ENCODE peak calls at places on chromosomes 3 and 15, in ten cellular contexts. One of them, this sample, is unnamed.

GRCh38 chr3:21174461-21174860 is 576.5 kb downstream of the ZNF385D start:
- DNase-seq in activated CD4-positive, alpha-beta T cell treated with anti-CD3 and anti-CD28 coated beads, Interleukin-2, amount 50 U/mL, for 4 hours: no peak
- DNase-seq in ecto neural progenitor cell: no peak
- DNase-seq in HS-5: peak
- DNase-seq in neuronal stem cell: no peak
- DNase-seq in osteocyte: no peak
- DNase-seq in stimulated activated CD4-positive, alpha-beta T cell treated with anti-CD3 and anti-CD28 coated beads, Interleukin-12 subunit alpha, Interleukin-12 subunit beta, amount 100 ng/mL, for 4 hours: no peak
- DNase-seq in GF-D8: no peak
- DNase-seq in GM06990: no peak
- DNase-seq in NCI-H146: no peak
- DNase-seq in this sample: no peak

GRCh38 chr15:67776600-67776999 is 48.7 kb upstream of the SKOR1 start:
- DNase-seq in activated CD4-positive, alpha-beta T cell treated with anti-CD3 and anti-CD28 coated beads, Interleukin-2, amount 50 U/mL, for 4 hours: no peak
- DNase-seq in ecto neural progenitor cell: no peak
- DNase-seq in HS-5: peak
- DNase-seq in neuronal stem cell: no peak
- DNase-seq in osteocyte: no peak
- DNase-seq in stimulated activated CD4-positive, alpha-beta T cell treated with anti-CD3 and anti-CD28 coated beads, Interleukin-12 subunit alpha, Interleukin-12 subunit beta, amount 100 ng/mL, for 4 hours: no peak
- DNase-seq in GF-D8: no peak
- DNase-seq in GM06990: no peak
- DNase-seq in NCI-H146: no peak
- DNase-seq in this sample: no peak

GRCh38 chr15:68642491-68642845 is 63.7 kb downstream of the CORO2B start:
- DNase-seq in activated CD4-positive, alpha-beta T cell treated with anti-CD3 and anti-CD28 coated beads, Interleukin-2, amount 50 U/mL, for 4 hours: no peak
- DNase-seq in ecto neural progenitor cell: no peak
- DNase-seq in HS-5: no peak
- DNase-seq in neuronal stem cell: no peak
- DNase-seq in osteocyte: no peak
- DNase-seq in stimulated activated CD4-positive, alpha-beta T cell treated with anti-CD3 and anti-CD28 coated beads, Interleukin-12 subunit alpha, Interleukin-12 subunit beta, amount 100 ng/mL, for 4 hours: no peak
- DNase-seq in GF-D8: no peak
- DNase-seq in GM06990: no peak
- DNase-seq in NCI-H146: no peak
- DNase-seq in this sample: no peak

GRCh38 chr15:25635190-25635589 is 196.4 kb upstream of the UBE3A start:
- DNase-seq in activated CD4-positive, alpha-beta T cell treated with anti-CD3 and anti-CD28 coated beads, Interleukin-2, amount 50 U/mL, for 4 hours: no peak
- DNase-seq in ecto neural progenitor cell: no peak
- DNase-seq in HS-5: no peak
- DNase-seq in neuronal stem cell: no peak
- DNase-seq in osteocyte: no peak
- DNase-seq in stimulated activated CD4-positive, alpha-beta T cell treated with anti-CD3 and anti-CD28 coated beads, Interleukin-12 subunit alpha, Interleukin-12 subunit beta, amount 100 ng/mL, for 4 hours: no peak
- DNase-seq in GF-D8: no peak
- DNase-seq in GM06990: no peak
- DNase-seq in NCI-H146: no peak
- DNase-seq in this sample: no peak

GRCh38 chr3:27105904-27106303 is 263.3 kb downstream of the NEK10 start:
- DNase-seq in activated CD4-positive, alpha-beta T cell treated with anti-CD3 and anti-CD28 coated beads, Interleukin-2, amount 50 U/mL, for 4 hours: no peak
- DNase-seq in ecto neural progenitor cell: peak
- DNase-seq in HS-5: no peak
- DNase-seq in neuronal stem cell: no peak
- DNase-seq in osteocyte: no peak
- DNase-seq in stimulated activated CD4-positive, alpha-beta T cell treated with anti-CD3 and anti-CD28 coated beads, Interleukin-12 subunit alpha, Interleukin-12 subunit beta, amount 100 ng/mL, for 4 hours: no peak
- DNase-seq in GF-D8: no peak
- DNase-seq in GM06990: no peak
- DNase-seq in NCI-H146: peak
- DNase-seq in this sample: peak

GRCh38 chr3:101266566-101266965 is 53.8 kb downstream of the IMPG2 start:
- DNase-seq in activated CD4-positive, alpha-beta T cell treated with anti-CD3 and anti-CD28 coated beads, Interleukin-2, amount 50 U/mL, for 4 hours: no peak
- DNase-seq in ecto neural progenitor cell: no peak
- DNase-seq in HS-5: no peak
- DNase-seq in neuronal stem cell: no peak
- DNase-seq in osteocyte: no peak
- DNase-seq in stimulated activated CD4-positive, alpha-beta T cell treated with anti-CD3 and anti-CD28 coated beads, Interleukin-12 subunit alpha, Interleukin-12 subunit beta, amount 100 ng/mL, for 4 hours: no peak
- DNase-seq in GF-D8: no peak
- DNase-seq in GM06990: no peak
- DNase-seq in NCI-H146: no peak
- DNase-seq in this sample: no peak

GRCh38 chr15:95323798-95324197 is 1006.7 kb upstream of the NR2F2 start:
- DNase-seq in activated CD4-positive, alpha-beta T cell treated with anti-CD3 and anti-CD28 coated beads, Interleukin-2, amount 50 U/mL, for 4 hours: no peak
- DNase-seq in ecto neural progenitor cell: no peak
- DNase-seq in HS-5: no peak
- DNase-seq in neuronal stem cell: no peak
- DNase-seq in osteocyte: no peak
- DNase-seq in stimulated activated CD4-positive, alpha-beta T cell treated with anti-CD3 and anti-CD28 coated beads, Interleukin-12 subunit alpha, Interleukin-12 subunit beta, amount 100 ng/mL, for 4 hours: no peak
- DNase-seq in GF-D8: no peak
- DNase-seq in GM06990: no peak
- DNase-seq in NCI-H146: no peak
- DNase-seq in this sample: no peak

GRCh38 chr15:86082619-86083377 is 3.1 kb downstream of the AGBL1 start:
- DNase-seq in activated CD4-positive, alpha-beta T cell treated with anti-CD3 and anti-CD28 coated beads, Interleukin-2, amount 50 U/mL, for 4 hours: no peak
- DNase-seq in ecto neural progenitor cell: no peak
- DNase-seq in HS-5: no peak
- DNase-seq in neuronal stem cell: no peak
- DNase-seq in osteocyte: no peak
- DNase-seq in stimulated activated CD4-positive, alpha-beta T cell treated with anti-CD3 and anti-CD28 coated beads, Interleukin-12 subunit alpha, Interleukin-12 subunit beta, amount 100 ng/mL, for 4 hours: no peak
- DNase-seq in GF-D8: no peak
- DNase-seq in GM06990: no peak
- DNase-seq in NCI-H146: no peak
- DNase-seq in this sample: no peak

GRCh38 chr15:41971089-41971892 is 1.1 kb downstream of the EHD4 start:
- DNase-seq in activated CD4-positive, alpha-beta T cell treated with anti-CD3 and anti-CD28 coated beads, Interleukin-2, amount 50 U/mL, for 4 hours: peak
- DNase-seq in ecto neural progenitor cell: no peak
- DNase-seq in HS-5: peak
- DNase-seq in neuronal stem cell: peak
- DNase-seq in osteocyte: no peak
- DNase-seq in stimulated activated CD4-positive, alpha-beta T cell treated with anti-CD3 and anti-CD28 coated beads, Interleukin-12 subunit alpha, Interleukin-12 subunit beta, amount 100 ng/mL, for 4 hours: peak
- DNase-seq in GF-D8: no peak
- DNase-seq in GM06990: peak
- DNase-seq in NCI-H146: peak
- DNase-seq in this sample: peak

GRCh38 chr15:74531144-74531811 is 9.7 kb upstream of the ARID3B start:
- DNase-seq in activated CD4-positive, alpha-beta T cell treated with anti-CD3 and anti-CD28 coated beads, Interleukin-2, amount 50 U/mL, for 4 hours: no peak
- DNase-seq in ecto neural progenitor cell: no peak
- DNase-seq in HS-5: peak
- DNase-seq in neuronal stem cell: no peak
- DNase-seq in osteocyte: no peak
- DNase-seq in stimulated activated CD4-positive, alpha-beta T cell treated with anti-CD3 and anti-CD28 coated beads, Interleukin-12 subunit alpha, Interleukin-12 subunit beta, amount 100 ng/mL, for 4 hours: no peak
- DNase-seq in GF-D8: no peak
- DNase-seq in GM06990: no peak
- DNase-seq in NCI-H146: no peak
- DNase-seq in this sample: no peak

GRCh38 chr3:42036483-42036823 is 54.7 kb upstream of the TRAK1 start:
- DNase-seq in activated CD4-positive, alpha-beta T cell treated with anti-CD3 and anti-CD28 coated beads, Interleukin-2, amount 50 U/mL, for 4 hours: no peak
- DNase-seq in ecto neural progenitor cell: no peak
- DNase-seq in HS-5: peak
- DNase-seq in neuronal stem cell: no peak
- DNase-seq in osteocyte: no peak
- DNase-seq in stimulated activated CD4-positive, alpha-beta T cell treated with anti-CD3 and anti-CD28 coated beads, Interleukin-12 subunit alpha, Interleukin-12 subunit beta, amount 100 ng/mL, for 4 hours: no peak
- DNase-seq in GF-D8: no peak
- DNase-seq in GM06990: no peak
- DNase-seq in NCI-H146: no peak
- DNase-seq in this sample: no peak

GRCh38 chr15:100049483-100049882 is 292.3 kb downstream of the ADAMTS17 start:
- DNase-seq in activated CD4-positive, alpha-beta T cell treated with anti-CD3 and anti-CD28 coated beads, Interleukin-2, amount 50 U/mL, for 4 hours: no peak
- DNase-seq in ecto neural progenitor cell: no peak
- DNase-seq in HS-5: no peak
- DNase-seq in neuronal stem cell: no peak
- DNase-seq in osteocyte: peak
- DNase-seq in stimulated activated CD4-positive, alpha-beta T cell treated with anti-CD3 and anti-CD28 coated beads, Interleukin-12 subunit alpha, Interleukin-12 subunit beta, amount 100 ng/mL, for 4 hours: no peak
- DNase-seq in GF-D8: no peak
- DNase-seq in GM06990: no peak
- DNase-seq in NCI-H146: no peak
- DNase-seq in this sample: no peak

GRCh38 chr3:9247361-9248231 is 1.9 kb downstream of the SRGAP3 start:
- DNase-seq in activated CD4-positive, alpha-beta T cell treated with anti-CD3 and anti-CD28 coated beads, Interleukin-2, amount 50 U/mL, for 4 hours: no peak
- DNase-seq in ecto neural progenitor cell: peak
- DNase-seq in HS-5: no peak
- DNase-seq in neuronal stem cell: no peak
- DNase-seq in osteocyte: no peak
- DNase-seq in stimulated activated CD4-positive, alpha-beta T cell treated with anti-CD3 and anti-CD28 coated beads, Interleukin-12 subunit alpha, Interleukin-12 subunit beta, amount 100 ng/mL, for 4 hours: no peak
- DNase-seq in GF-D8: no peak
- DNase-seq in GM06990: no peak
- DNase-seq in NCI-H146: peak
- DNase-seq in this sample: no peak

GRCh38 chr3:138068579-138069174 is 46.7 kb downstream of the DZIP1L start:
- DNase-seq in activated CD4-positive, alpha-beta T cell treated with anti-CD3 and anti-CD28 coated beads, Interleukin-2, amount 50 U/mL, for 4 hours: peak
- DNase-seq in ecto neural progenitor cell: peak
- DNase-seq in HS-5: peak
- DNase-seq in neuronal stem cell: peak
- DNase-seq in osteocyte: peak
- DNase-seq in stimulated activated CD4-positive, alpha-beta T cell treated with anti-CD3 and anti-CD28 coated beads, Interleukin-12 subunit alpha, Interleukin-12 subunit beta, amount 100 ng/mL, for 4 hours: peak
- DNase-seq in GF-D8: peak
- DNase-seq in GM06990: peak
- DNase-seq in NCI-H146: peak
- DNase-seq in this sample: peak

GRCh38 chr3:100044369-100044768 is 69.9 kb downstream of the FILIP1L start:
- DNase-seq in activated CD4-positive, alpha-beta T cell treated with anti-CD3 and anti-CD28 coated beads, Interleukin-2, amount 50 U/mL, for 4 hours: no peak
- DNase-seq in ecto neural progenitor cell: no peak
- DNase-seq in HS-5: no peak
- DNase-seq in neuronal stem cell: no peak
- DNase-seq in osteocyte: no peak
- DNase-seq in stimulated activated CD4-positive, alpha-beta T cell treated with anti-CD3 and anti-CD28 coated beads, Interleukin-12 subunit alpha, Interleukin-12 subunit beta, amount 100 ng/mL, for 4 hours: no peak
- DNase-seq in GF-D8: peak
- DNase-seq in GM06990: peak
- DNase-seq in NCI-H146: no peak
- DNase-seq in this sample: no peak

GRCh38 chr15:34239151-34239761 is 14.4 kb downstream of the EMC4 start:
- DNase-seq in activated CD4-positive, alpha-beta T cell treated with anti-CD3 and anti-CD28 coated beads, Interleukin-2, amount 50 U/mL, for 4 hours: no peak
- DNase-seq in ecto neural progenitor cell: no peak
- DNase-seq in HS-5: peak
- DNase-seq in neuronal stem cell: no peak
- DNase-seq in osteocyte: no peak
- DNase-seq in stimulated activated CD4-positive, alpha-beta T cell treated with anti-CD3 and anti-CD28 coated beads, Interleukin-12 subunit alpha, Interleukin-12 subunit beta, amount 100 ng/mL, for 4 hours: peak
- DNase-seq in GF-D8: no peak
- DNase-seq in GM06990: no peak
- DNase-seq in NCI-H146: no peak
- DNase-seq in this sample: no peak

GRCh38 chr3:126114406-126115386 is 30.8 kb upstream of the SLC41A3 start:
- DNase-seq in activated CD4-positive, alpha-beta T cell treated with anti-CD3 and anti-CD28 coated beads, Interleukin-2, amount 50 U/mL, for 4 hours: no peak
- DNase-seq in ecto neural progenitor cell: peak
- DNase-seq in HS-5: no peak
- DNase-seq in neuronal stem cell: no peak
- DNase-seq in osteocyte: no peak
- DNase-seq in stimulated activated CD4-positive, alpha-beta T cell treated with anti-CD3 and anti-CD28 coated beads, Interleukin-12 subunit alpha, Interleukin-12 subunit beta, amount 100 ng/mL, for 4 hours: no peak
- DNase-seq in GF-D8: no peak
- DNase-seq in GM06990: no peak
- DNase-seq in NCI-H146: peak
- DNase-seq in this sample: no peak

GRCh38 chr15:85649372-85649771 is 145.4 kb downstream of the KLHL25 start:
- DNase-seq in activated CD4-positive, alpha-beta T cell treated with anti-CD3 and anti-CD28 coated beads, Interleukin-2, amount 50 U/mL, for 4 hours: peak
- DNase-seq in ecto neural progenitor cell: no peak
- DNase-seq in HS-5: peak
- DNase-seq in neuronal stem cell: no peak
- DNase-seq in osteocyte: no peak
- DNase-seq in stimulated activated CD4-positive, alpha-beta T cell treated with anti-CD3 and anti-CD28 coated beads, Interleukin-12 subunit alpha, Interleukin-12 subunit beta, amount 100 ng/mL, for 4 hours: no peak
- DNase-seq in GF-D8: peak
- DNase-seq in GM06990: peak
- DNase-seq in NCI-H146: no peak
- DNase-seq in this sample: no peak

GRCh38 chr3:149180057-149180573 is 41.5 kb downstream of the CP start:
- DNase-seq in activated CD4-positive, alpha-beta T cell treated with anti-CD3 and anti-CD28 coated beads, Interleukin-2, amount 50 U/mL, for 4 hours: no peak
- DNase-seq in ecto neural progenitor cell: no peak
- DNase-seq in HS-5: peak
- DNase-seq in neuronal stem cell: no peak
- DNase-seq in osteocyte: no peak
- DNase-seq in stimulated activated CD4-positive, alpha-beta T cell treated with anti-CD3 and anti-CD28 coated beads, Interleukin-12 subunit alpha, Interleukin-12 subunit beta, amount 100 ng/mL, for 4 hours: no peak
- DNase-seq in GF-D8: no peak
- DNase-seq in GM06990: no peak
- DNase-seq in NCI-H146: no peak
- DNase-seq in this sample: no peak

GRCh38 chr15:99706557-99707303 is 26.5 kb downstream of the LYSMD4 start:
- DNase-seq in activated CD4-positive, alpha-beta T cell treated with anti-CD3 and anti-CD28 coated beads, Interleukin-2, amount 50 U/mL, for 4 hours: peak
- DNase-seq in ecto neural progenitor cell: no peak
- DNase-seq in HS-5: no peak
- DNase-seq in neuronal stem cell: no peak
- DNase-seq in osteocyte: no peak
- DNase-seq in stimulated activated CD4-positive, alpha-beta T cell treated with anti-CD3 and anti-CD28 coated beads, Interleukin-12 subunit alpha, Interleukin-12 subunit beta, amount 100 ng/mL, for 4 hours: no peak
- DNase-seq in GF-D8: no peak
- DNase-seq in GM06990: no peak
- DNase-seq in NCI-H146: no peak
- DNase-seq in this sample: no peak

GRCh38 chr3:150920236-150920635 is 15.0 kb upstream of the MINDY4B start:
- DNase-seq in activated CD4-positive, alpha-beta T cell treated with anti-CD3 and anti-CD28 coated beads, Interleukin-2, amount 50 U/mL, for 4 hours: no peak
- DNase-seq in ecto neural progenitor cell: no peak
- DNase-seq in HS-5: no peak
- DNase-seq in neuronal stem cell: no peak
- DNase-seq in osteocyte: no peak
- DNase-seq in stimulated activated CD4-positive, alpha-beta T cell treated with anti-CD3 and anti-CD28 coated beads, Interleukin-12 subunit alpha, Interleukin-12 subunit beta, amount 100 ng/mL, for 4 hours: no peak
- DNase-seq in GF-D8: no peak
- DNase-seq in GM06990: no peak
- DNase-seq in NCI-H146: no peak
- DNase-seq in this sample: no peak

GRCh38 chr3:140224307-140224706 is 289.3 kb downstream of the CLSTN2 start:
- DNase-seq in activated CD4-positive, alpha-beta T cell treated with anti-CD3 and anti-CD28 coated beads, Interleukin-2, amount 50 U/mL, for 4 hours: no peak
- DNase-seq in ecto neural progenitor cell: no peak
- DNase-seq in HS-5: no peak
- DNase-seq in neuronal stem cell: no peak
- DNase-seq in osteocyte: no peak
- DNase-seq in stimulated activated CD4-positive, alpha-beta T cell treated with anti-CD3 and anti-CD28 coated beads, Interleukin-12 subunit alpha, Interleukin-12 subunit beta, amount 100 ng/mL, for 4 hours: no peak
- DNase-seq in GF-D8: no peak
- DNase-seq in GM06990: no peak
- DNase-seq in NCI-H146: no peak
- DNase-seq in this sample: no peak

GRCh38 chr3:123816673-123817207 is 67.4 kb downstream of the MYLK start:
- DNase-seq in activated CD4-positive, alpha-beta T cell treated with anti-CD3 and anti-CD28 coated beads, Interleukin-2, amount 50 U/mL, for 4 hours: no peak
- DNase-seq in ecto neural progenitor cell: no peak
- DNase-seq in HS-5: peak
- DNase-seq in neuronal stem cell: no peak
- DNase-seq in osteocyte: peak
- DNase-seq in stimulated activated CD4-positive, alpha-beta T cell treated with anti-CD3 and anti-CD28 coated beads, Interleukin-12 subunit alpha, Interleukin-12 subunit beta, amount 100 ng/mL, for 4 hours: no peak
- DNase-seq in GF-D8: no peak
- DNase-seq in GM06990: no peak
- DNase-seq in NCI-H146: no peak
- DNase-seq in this sample: no peak

GRCh38 chr3:77026904-77027634 is 12.8 kb upstream of the ROBO2 start:
- DNase-seq in activated CD4-positive, alpha-beta T cell treated with anti-CD3 and anti-CD28 coated beads, Interleukin-2, amount 50 U/mL, for 4 hours: no peak
- DNase-seq in ecto neural progenitor cell: no peak
- DNase-seq in HS-5: no peak
- DNase-seq in neuronal stem cell: no peak
- DNase-seq in osteocyte: no peak
- DNase-seq in stimulated activated CD4-positive, alpha-beta T cell treated with anti-CD3 and anti-CD28 coated beads, Interleukin-12 subunit alpha, Interleukin-12 subunit beta, amount 100 ng/mL, for 4 hours: no peak
- DNase-seq in GF-D8: no peak
- DNase-seq in GM06990: no peak
- DNase-seq in NCI-H146: no peak
- DNase-seq in this sample: no peak

GRCh38 chr3:170802164-170803151 is 67.5 kb downstream of the RPL22L1 start:
- DNase-seq in activated CD4-positive, alpha-beta T cell treated with anti-CD3 and anti-CD28 coated beads, Interleukin-2, amount 50 U/mL, for 4 hours: no peak
- DNase-seq in ecto neural progenitor cell: no peak
- DNase-seq in HS-5: peak
- DNase-seq in neuronal stem cell: no peak
- DNase-seq in osteocyte: no peak
- DNase-seq in stimulated activated CD4-positive, alpha-beta T cell treated with anti-CD3 and anti-CD28 coated beads, Interleukin-12 subunit alpha, Interleukin-12 subunit beta, amount 100 ng/mL, for 4 hours: no peak
- DNase-seq in GF-D8: no peak
- DNase-seq in GM06990: no peak
- DNase-seq in NCI-H146: no peak
- DNase-seq in this sample: no peak

GRCh38 chr3:123476967-123477750 is 28.3 kb upstream of the ADCY5 start:
- DNase-seq in activated CD4-positive, alpha-beta T cell treated with anti-CD3 and anti-CD28 coated beads, Interleukin-2, amount 50 U/mL, for 4 hours: no peak
- DNase-seq in ecto neural progenitor cell: no peak
- DNase-seq in HS-5: no peak
- DNase-seq in neuronal stem cell: no peak
- DNase-seq in osteocyte: no peak
- DNase-seq in stimulated activated CD4-positive, alpha-beta T cell treated with anti-CD3 and anti-CD28 coated beads, Interleukin-12 subunit alpha, Interleukin-12 subunit beta, amount 100 ng/mL, for 4 hours: no peak
- DNase-seq in GF-D8: no peak
- DNase-seq in GM06990: no peak
- DNase-seq in NCI-H146: peak
- DNase-seq in this sample: no peak

GRCh38 chr3:14228611-14229470 is 50.2 kb downstream of the LSM3 start:
- DNase-seq in activated CD4-positive, alpha-beta T cell treated with anti-CD3 and anti-CD28 coated beads, Interleukin-2, amount 50 U/mL, for 4 hours: no peak
- DNase-seq in ecto neural progenitor cell: no peak
- DNase-seq in HS-5: no peak
- DNase-seq in neuronal stem cell: no peak
- DNase-seq in osteocyte: peak
- DNase-seq in stimulated activated CD4-positive, alpha-beta T cell treated with anti-CD3 and anti-CD28 coated beads, Interleukin-12 subunit alpha, Interleukin-12 subunit beta, amount 100 ng/mL, for 4 hours: no peak
- DNase-seq in GF-D8: peak
- DNase-seq in GM06990: no peak
- DNase-seq in NCI-H146: no peak
- DNase-seq in this sample: no peak

GRCh38 chr3:24494616-24495333 is at the start of gene THRB:
- DNase-seq in activated CD4-positive, alpha-beta T cell treated with anti-CD3 and anti-CD28 coated beads, Interleukin-2, amount 50 U/mL, for 4 hours: no peak
- DNase-seq in ecto neural progenitor cell: peak
- DNase-seq in HS-5: no peak
- DNase-seq in neuronal stem cell: peak
- DNase-seq in osteocyte: peak
- DNase-seq in stimulated activated CD4-positive, alpha-beta T cell treated with anti-CD3 and anti-CD28 coated beads, Interleukin-12 subunit alpha, Interleukin-12 subunit beta, amount 100 ng/mL, for 4 hours: no peak
- DNase-seq in GF-D8: no peak
- DNase-seq in GM06990: peak
- DNase-seq in NCI-H146: peak
- DNase-seq in this sample: peak